ENCODE peak calls at places on chromosomes 7 and 10, in five cellular contexts. One of them, this sample, is unnamed.

GRCh38 chr10:118951218-118951617 is 78.3 kb upstream of the NANOS1 start:
- DNase-seq in stomach: no peak
- DNase-seq in HepG2: no peak
- DNase-seq in A549: no peak
- DNase-seq in sigmoid colon: no peak
- DNase-seq in this sample: no peak

GRCh38 chr10:52597189-52597863 is 175.3 kb downstream of the MBL2 start:
- DNase-seq in stomach: no peak
- DNase-seq in HepG2: no peak
- DNase-seq in A549: peak; percentile 4
- DNase-seq in sigmoid colon: no peak
- DNase-seq in this sample: no peak

GRCh38 chr10:12719365-12719764 is 282.1 kb downstream of the CCDC3 start:
- DNase-seq in stomach: no peak
- DNase-seq in HepG2: no peak
- DNase-seq in A549: no peak
- DNase-seq in sigmoid colon: no peak
- DNase-seq in this sample: no peak

GRCh38 chr10:68135922-68136718 is 26.8 kb downstream of the MYPN start:
- DNase-seq in stomach: no peak
- DNase-seq in HepG2: no peak
- DNase-seq in A549: peak; percentile 87
- DNase-seq in sigmoid colon: no peak
- DNase-seq in this sample: no peak

GRCh38 chr7:132891554-132891953 is 190.3 kb downstream of the CHCHD3 start:
- DNase-seq in stomach: no peak
- DNase-seq in HepG2: no peak
- DNase-seq in A549: no peak
- DNase-seq in sigmoid colon: no peak
- DNase-seq in this sample: no peak

GRCh38 chr7:107386543-107386900 is 83.3 kb upstream of the GPR22 start:
- DNase-seq in stomach: no peak
- DNase-seq in HepG2: no peak
- DNase-seq in A549: no peak
- DNase-seq in sigmoid colon: no peak
- DNase-seq in this sample: no peak

GRCh38 chr7:127391591-127392181 is 822 bp downstream of the ZNF800 start:
- DNase-seq in stomach: peak; percentile 50
- DNase-seq in HepG2: no peak
- DNase-seq in A549: peak; percentile 8
- DNase-seq in sigmoid colon: no peak
- DNase-seq in this sample: peak; percentile 20

GRCh38 chr10:97538839-97539238 is 33.7 kb upstream of the ANKRD2 start:
- DNase-seq in stomach: no peak
- DNase-seq in HepG2: no peak
- DNase-seq in A549: no peak
- DNase-seq in sigmoid colon: peak; percentile 47
- DNase-seq in this sample: no peak

GRCh38 chr10:80199828-80200227 is 5.5 kb downstream of the ANXA11 start:
- DNase-seq in stomach: peak; percentile 41
- DNase-seq in HepG2: no peak
- DNase-seq in A549: no peak
- DNase-seq in sigmoid colon: no peak
- DNase-seq in this sample: no peak

GRCh38 chr7:36527549-36527913 is 137.9 kb downstream of the ANLN start:
- DNase-seq in stomach: no peak
- DNase-seq in HepG2: no peak
- DNase-seq in A549: no peak
- DNase-seq in sigmoid colon: no peak
- DNase-seq in this sample: no peak

GRCh38 chr7:1259621-1260020 is 26.9 kb downstream of the UNCX start:
- DNase-seq in stomach: no peak
- DNase-seq in HepG2: no peak
- DNase-seq in A549: no peak
- DNase-seq in sigmoid colon: no peak
- DNase-seq in this sample: no peak

GRCh38 chr10:52818019-52818418 is 45.4 kb upstream of the MBL2 start:
- DNase-seq in stomach: no peak
- DNase-seq in HepG2: peak; percentile 51
- DNase-seq in A549: no peak
- DNase-seq in sigmoid colon: no peak
- DNase-seq in this sample: no peak

GRCh38 chr7:4169505-4169904 is 512.6 kb upstream of the FOXK1 start:
- DNase-seq in stomach: no peak
- DNase-seq in HepG2: no peak
- DNase-seq in A549: peak; percentile 38
- DNase-seq in sigmoid colon: no peak
- DNase-seq in this sample: no peak

GRCh38 chr7:125814030-125814535 is 884.5 kb upstream of the POT1 start:
- DNase-seq in stomach: no peak
- DNase-seq in HepG2: no peak
- DNase-seq in A549: no peak
- DNase-seq in sigmoid colon: no peak
- DNase-seq in this sample: no peak

GRCh38 chr7:51265066-51265907 is 51.3 kb downstream of the COBL start:
- DNase-seq in stomach: no peak
- DNase-seq in HepG2: peak; percentile 60
- DNase-seq in A549: no peak
- DNase-seq in sigmoid colon: no peak
- DNase-seq in this sample: peak; percentile 30

GRCh38 chr10:108980869-108981268 is 942.4 kb downstream of the XPNPEP1 start:
- DNase-seq in stomach: no peak
- DNase-seq in HepG2: no peak
- DNase-seq in A549: no peak
- DNase-seq in sigmoid colon: no peak
- DNase-seq in this sample: no peak

GRCh38 chr7:5671053-5671452 is 110.4 kb downstream of the RNF216 start:
- DNase-seq in stomach: no peak
- DNase-seq in HepG2: no peak
- DNase-seq in A549: no peak
- DNase-seq in sigmoid colon: no peak
- DNase-seq in this sample: no peak

GRCh38 chr10:129467346-129468119 is 492 bp downstream of the MGMT start:
- DNase-seq in stomach: no peak
- DNase-seq in HepG2: peak; percentile 78
- DNase-seq in A549: no peak
- DNase-seq in sigmoid colon: peak; percentile 71
- DNase-seq in this sample: no peak

GRCh38 chr10:88239212-88239611 is 343.9 kb downstream of the RNLS start:
- DNase-seq in stomach: no peak
- DNase-seq in HepG2: no peak
- DNase-seq in A549: no peak
- DNase-seq in sigmoid colon: no peak
- DNase-seq in this sample: no peak

GRCh38 chr7:92633211-92633906 is 43.2 kb upstream of the FAM133B start:
- DNase-seq in stomach: no peak
- DNase-seq in HepG2: peak; percentile 87
- DNase-seq in A549: peak; percentile 30
- DNase-seq in sigmoid colon: no peak
- DNase-seq in this sample: peak; percentile 38

GRCh38 chr7:30396379-30396778 is 82.2 kb downstream of the NOD1 start:
- DNase-seq in stomach: no peak
- DNase-seq in HepG2: no peak
- DNase-seq in A549: no peak
- DNase-seq in sigmoid colon: no peak
- DNase-seq in this sample: no peak

GRCh38 chr10:97427571-97428179 is 1.7 kb downstream of the PGAM1 start:
- DNase-seq in stomach: peak; percentile 67
- DNase-seq in HepG2: peak; percentile 74
- DNase-seq in A549: no peak
- DNase-seq in sigmoid colon: no peak
- DNase-seq in this sample: no peak

GRCh38 chr7:151420144-151420543 is 10.3 kb upstream of the WDR86 start:
- DNase-seq in stomach: no peak
- DNase-seq in HepG2: no peak
- DNase-seq in A549: no peak
- DNase-seq in sigmoid colon: no peak
- DNase-seq in this sample: no peak

GRCh38 chr10:5584895-5585516 is 60.2 kb downstream of the CALML3 start:
- DNase-seq in stomach: no peak
- DNase-seq in HepG2: peak; percentile 62
- DNase-seq in A549: peak; percentile 67
- DNase-seq in sigmoid colon: peak; percentile 52
- DNase-seq in this sample: peak; percentile 34

DNA sequence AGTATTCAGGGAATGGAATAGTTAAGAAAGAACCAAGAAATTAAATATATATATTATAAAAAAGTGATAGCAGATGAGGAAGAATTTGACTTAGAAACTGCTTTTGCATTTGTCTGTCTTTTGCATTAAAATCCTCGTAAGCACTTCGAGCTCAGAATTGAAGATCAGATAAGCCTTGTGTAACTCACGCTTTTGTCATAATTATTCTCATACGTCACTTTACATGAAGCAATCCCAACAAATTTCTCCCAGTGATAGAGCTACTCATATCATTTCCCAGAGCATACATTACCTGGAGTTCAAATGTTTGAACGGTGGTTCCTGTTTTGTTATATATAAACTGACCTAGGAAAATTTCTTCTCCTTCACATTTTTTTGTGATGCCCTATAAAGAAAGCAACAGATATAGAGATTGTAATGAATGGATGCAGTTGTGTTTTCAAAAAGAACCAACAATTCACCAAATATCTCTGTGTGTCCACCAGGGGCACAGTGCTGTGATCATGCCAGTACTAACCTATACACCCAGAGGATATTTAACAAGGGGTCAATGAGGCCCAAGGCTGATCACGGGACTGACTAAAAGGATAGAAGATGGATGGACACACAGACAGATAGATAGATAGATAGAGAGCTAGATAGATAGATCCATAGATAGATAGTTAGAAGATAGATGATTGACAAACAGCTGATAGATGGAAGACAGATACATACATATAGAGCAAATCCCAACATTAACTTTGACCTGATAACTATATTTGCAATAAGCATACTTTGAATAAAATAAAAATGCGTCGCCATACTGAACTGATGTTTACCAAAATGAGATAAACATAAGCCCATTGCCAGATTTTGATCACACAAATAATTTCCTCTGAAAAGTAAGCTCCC is 9.3 kb upstream of the HUS1 start:
- DNase-seq in stomach: no peak
- DNase-seq in HepG2: peak; percentile 13
- DNase-seq in A549: peak; percentile 40
- DNase-seq in sigmoid colon: no peak
- DNase-seq in this sample: no peak
- TF ChIP-seq EP300 in stomach: no peak
- TF ChIP-seq EP300 in HepG2: no peak
- TF ChIP-seq EP300 in A549: no peak
- TF ChIP-seq EP300 in sigmoid colon: no peak
- TF ChIP-seq EP300 in this sample: no peak

GRCh38 chr7:70474639-70475234 is 657.2 kb upstream of the GALNT17 start:
- DNase-seq in stomach: peak; percentile 39
- DNase-seq in HepG2: no peak
- DNase-seq in A549: no peak
- DNase-seq in sigmoid colon: no peak
- DNase-seq in this sample: no peak

GRCh38 chr7:70480913-70481579 is 650.9 kb upstream of the GALNT17 start:
- DNase-seq in stomach: no peak
- DNase-seq in HepG2: no peak
- DNase-seq in A549: no peak
- DNase-seq in sigmoid colon: no peak
- DNase-seq in this sample: no peak

GRCh38 chr7:70479153-70480021 is 652.6 kb upstream of the GALNT17 start:
- DNase-seq in stomach: no peak
- DNase-seq in HepG2: no peak
- DNase-seq in A549: no peak
- DNase-seq in sigmoid colon: no peak
- DNase-seq in this sample: no peak

GRCh38 chr7:70481717-70482116 is 650.2 kb upstream of the GALNT17 start:
- DNase-seq in stomach: no peak
- DNase-seq in HepG2: no peak
- DNase-seq in A549: no peak
- DNase-seq in sigmoid colon: no peak
- DNase-seq in this sample: no peak

DNA sequence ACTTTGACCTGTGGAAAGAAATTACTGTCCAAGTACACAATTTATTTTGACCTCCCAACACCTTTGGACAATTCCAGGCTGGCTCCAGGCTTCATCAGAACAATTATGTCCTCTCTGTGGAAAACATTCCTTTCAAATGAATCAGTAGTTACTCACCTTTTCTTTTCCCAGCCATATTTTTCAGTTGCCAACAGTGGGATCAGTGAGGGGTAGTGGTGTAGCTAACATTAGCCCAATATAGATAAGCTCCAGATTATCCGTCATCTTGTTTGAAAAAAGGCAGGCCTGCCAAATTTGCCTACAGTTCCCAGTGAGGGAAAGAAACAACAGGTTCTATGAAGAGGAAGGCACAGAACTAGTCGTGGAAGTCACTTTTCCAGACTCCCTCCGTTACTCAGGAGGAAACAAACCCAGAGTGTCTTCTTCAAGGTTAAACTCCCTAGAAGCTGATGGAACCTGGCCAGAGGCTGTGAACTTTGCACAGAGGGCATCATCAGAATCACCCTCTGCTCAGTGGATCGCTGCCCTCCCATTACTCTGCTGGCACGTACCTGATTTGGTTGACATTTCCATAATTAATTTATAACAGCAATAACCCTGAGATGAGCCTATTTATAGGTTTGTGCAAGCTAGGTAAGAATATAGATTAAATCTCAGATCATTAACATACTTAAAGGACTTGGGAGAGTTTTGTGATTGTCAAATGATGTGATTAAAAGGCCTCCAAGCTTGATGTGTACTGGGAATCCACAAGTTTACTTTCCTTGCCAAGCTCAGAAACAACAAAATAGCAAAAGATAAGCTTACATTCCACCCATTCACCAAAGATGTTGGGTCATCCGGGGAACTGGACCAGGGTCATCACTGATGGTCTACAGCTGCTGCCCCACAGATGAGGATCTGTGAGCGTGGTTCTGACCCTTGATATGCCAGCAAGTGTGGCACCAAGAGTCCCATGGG is 654.6 kb upstream of the GALNT17 start:
- DNase-seq in stomach: no peak
- DNase-seq in HepG2: no peak
- DNase-seq in A549: no peak
- DNase-seq in sigmoid colon: no peak
- DNase-seq in this sample: no peak
- TF ChIP-seq EP300 in stomach: no peak
- TF ChIP-seq EP300 in HepG2: no peak
- TF ChIP-seq EP300 in A549: no peak
- TF ChIP-seq EP300 in sigmoid colon: no peak
- TF ChIP-seq EP300 in this sample: no peak

DNA sequence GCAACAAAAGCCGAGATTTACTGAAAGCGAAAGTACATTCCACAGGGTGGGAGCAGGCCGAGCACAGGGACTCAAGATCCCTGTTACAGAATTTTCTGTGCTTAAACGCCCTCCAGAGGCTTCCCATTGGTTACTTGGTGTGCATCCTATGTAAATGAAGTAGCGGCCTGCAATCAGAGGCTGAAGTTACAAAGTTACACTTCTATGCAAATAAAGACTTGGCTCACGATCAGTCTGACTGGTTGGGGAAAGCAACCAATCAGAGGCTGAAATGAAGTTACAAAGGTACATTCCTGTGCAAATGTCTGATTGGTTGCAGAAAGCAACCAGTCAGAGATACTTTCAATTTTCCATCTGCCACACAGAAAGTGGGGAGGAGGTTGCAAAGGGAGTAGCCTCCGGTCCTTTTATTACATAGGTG is 4.1 kb downstream of the ACBD7 start:
- DNase-seq in stomach: peak; percentile 48
- DNase-seq in HepG2: peak; percentile 98
- DNase-seq in A549: peak; percentile 66
- DNase-seq in sigmoid colon: no peak
- DNase-seq in this sample: peak; percentile 49
- TF ChIP-seq EP300 in stomach: no peak
- TF ChIP-seq EP300 in HepG2: peak; percentile 18
- TF ChIP-seq EP300 in A549: no peak
- TF ChIP-seq EP300 in sigmoid colon: no peak
- TF ChIP-seq EP300 in this sample: no peak

GRCh38 chr7:21011153-21011552 is 224.5 kb upstream of the SP8 start:
- DNase-seq in stomach: no peak
- DNase-seq in HepG2: no peak
- DNase-seq in A549: no peak
- DNase-seq in sigmoid colon: no peak
- DNase-seq in this sample: no peak
- TF ChIP-seq EP300 in stomach: no peak
- TF ChIP-seq EP300 in HepG2: no peak
- TF ChIP-seq EP300 in A549: no peak
- TF ChIP-seq EP300 in sigmoid colon: no peak
- TF ChIP-seq EP300 in this sample: no peak

This sample was measured in upper lobe of left lung.